ENCODE peak calls at places on chromosome 6, in eight cellular contexts. S is A549; C is stomach; H is stimulated activated CD4-positive, alpha-beta T cell treated with anti-CD3 and anti-CD28 coated beads, Interleukin-2, amount 100 ng/mL, for 48 hours; W is SW480; U is stimulated activated CD8-positive, alpha-beta memory T cell treated with anti-CD3 and anti-CD28 coated beads, Interleukin-7, amount 100 ng/mL, for 48 hours; L is iPS DF 6.9; T is NCI-H524. N is an unnamed sample.

GRCh38 chr6:55395836-55396235 is 68.6 kb downstream of the GFRAL start:
- DNase-seq in W (no peak), C (no peak), T (no peak), H (no peak), U (no peak), L (no peak), S (no peak), N (no peak)

GRCh38 chr6:45922728-45923351 is 92.8 kb downstream of the CLIC5 start:
- DNase-seq in S (peak), L (no peak), U (peak), C (peak), T (peak), H (peak), W (peak), N (peak)

GRCh38 chr6:127924440-127924839 is 23.6 kb upstream of the THEMIS start:
- DNase-seq in S (no peak), C (no peak), H (no peak), T (no peak), U (no peak), W (no peak), L (no peak), N (no peak)

GRCh38 chr6:51844391-51844735 is 243.1 kb downstream of the PKHD1 start:
- DNase-seq in L (no peak), T (no peak), C (no peak), U (no peak), W (no peak), H (no peak), S (no peak), N (no peak)

GRCh38 chr6:33430991-33431879 is 11.4 kb downstream of the SYNGAP1 start:
- DNase-seq in W (no peak), U (peak), H (peak), C (peak), S (peak), L (no peak), T (no peak), N (no peak)

GRCh38 chr6:138800377-138801150 is 4.7 kb downstream of the ECT2L start:
- DNase-seq in C (no peak), W (no peak), H (no peak), U (no peak), T (no peak), L (no peak), S (no peak), N (no peak)

GRCh38 chr6:155936551-155936950 is 480.9 kb upstream of the NOX3 start:
- DNase-seq in H (no peak), C (no peak), W (no peak), T (no peak), L (no peak), S (no peak), U (no peak), N (no peak)

GRCh38 chr6:165931675-165932074 is 236.0 kb downstream of the TBXT start:
- DNase-seq in S (no peak), U (no peak), H (no peak), T (no peak), C (no peak), W (peak), L (no peak), N (no peak)

GRCh38 chr6:35489066-35489465 is 7.8 kb downstream of the TEAD3 start:
- DNase-seq in W (no peak), L (no peak), U (no peak), H (no peak), T (no peak), C (no peak), S (no peak), N (no peak)

GRCh38 chr6:132322398-132322797 is 78.9 kb downstream of the MOXD1 start:
- DNase-seq in S (no peak), C (no peak), H (no peak), U (no peak), T (no peak), L (no peak), W (no peak), N (peak)

GRCh38 chr6:3325210-3325609 is 66.5 kb downstream of the PSMG4 start:
- DNase-seq in U (no peak), L (no peak), W (no peak), H (no peak), T (no peak), S (no peak), C (no peak), N (no peak)

GRCh38 chr6:169725270-169726048 is 1.2 kb upstream of the PHF10 start:
- DNase-seq in L (no peak), T (peak), H (peak), S (peak), W (no peak), U (no peak), C (peak), N (peak)

GRCh38 chr6:158744986-158745430 is 74.2 kb downstream of the EZR start:
- DNase-seq in S (no peak), U (no peak), T (no peak), L (no peak), H (no peak), C (no peak), W (no peak), N (no peak)

GRCh38 chr6:12628327-12628726 is 88.2 kb upstream of the PHACTR1 start:
- DNase-seq in H (no peak), S (no peak), T (no peak), W (no peak), L (no peak), C (no peak), U (no peak), N (no peak)

GRCh38 chr6:135493218-135493961 is 4.2 kb downstream of the AHI1 start:
- DNase-seq in C (no peak), W (no peak), U (no peak), S (no peak), H (no peak), T (no peak), L (no peak), N (no peak)

GRCh38 chr6:107532707-107533106 is 42.8 kb downstream of the SOBP start:
- DNase-seq in U (no peak), T (no peak), W (no peak), C (no peak), H (no peak), L (no peak), S (no peak), N (no peak)

GRCh38 chr6:39882567-39882953 is 51.7 kb downstream of the MOCS1 start:
- DNase-seq in S (no peak), H (no peak), W (peak), T (no peak), U (no peak), L (no peak), C (no peak), N (peak)

GRCh38 chr6:107812370-107812769 is 11.7 kb downstream of the SCML4 start:
- DNase-seq in L (no peak), S (no peak), T (no peak), C (no peak), W (no peak), H (no peak), U (no peak), N (no peak)

GRCh38 chr6:144898052-144898689 is 613.0 kb downstream of the UTRN start:
- DNase-seq in T (no peak), L (no peak), S (no peak), U (no peak), C (no peak), W (peak), H (no peak), N (no peak)

GRCh38 chr6:56073315-56073714 is 174.1 kb downstream of the COL21A1 start:
- DNase-seq in C (no peak), H (no peak), S (no peak), U (no peak), L (no peak), W (no peak), T (no peak), N (no peak)

GRCh38 chr6:38184780-38185080 is 365.2 kb downstream of the ZFAND3 start:
- DNase-seq in H (no peak), U (no peak), S (no peak), T (peak), W (no peak), C (no peak), L (no peak), N (no peak)

GRCh38 chr6:159979136-159979874 is 10.4 kb downstream of the IGF2R start:
- DNase-seq in U (no peak), H (peak), S (no peak), C (peak), L (no peak), T (no peak), W (no peak), N (no peak)

GRCh38 chr6:159540152-159540551 is 152.9 kb downstream of the SOD2 start:
- DNase-seq in T (no peak), H (no peak), S (no peak), L (peak), C (no peak), W (no peak), U (no peak), N (no peak)

N was measured in GM04503.